ENCODE peak calls at places on chromosomes 4 and X, in four cellular contexts. C is OCI-LY7, J is activated B cell treated with CpG ODN at 0.5 μM for 24 hours, K is breast epithelium. L is an unnamed sample.

GRCh38 chr4:70992354-70992753 is 1.1 kb upstream of the DCK start:
- DNase-seq in C (peak), J (no peak), K (no peak), L (no peak)

GRCh38 chrX:44223150-44223549 is 120.3 kb downstream of the EFHC2 start:
- DNase-seq in K (no peak), C (no peak), J (no peak), L (no peak)

GRCh38 chr4:119656342-119656741 is 27.7 kb upstream of the PDE5A start:
- DNase-seq in C (no peak), K (no peak), J (no peak), L (no peak)

GRCh38 chr4:1182313-1182712 is 9.9 kb upstream of the SPON2 start:
- DNase-seq in J (no peak), C (no peak), K (no peak), L (no peak)

GRCh38 chr4:136336479-136336878 is 1195.8 kb downstream of the PCDH18 start:
- DNase-seq in K (no peak), J (no peak), C (no peak), L (no peak)

GRCh38 chrX:150201391-150201790 is 161.7 kb upstream of the MAMLD1 start:
- DNase-seq in C (no peak), J (no peak), K (no peak), L (no peak)

GRCh38 chr4:165207016-165207430 is 338 bp upstream of the KLHL2 start:
- DNase-seq in C (peak), K (no peak), J (no peak), L (no peak)

GRCh38 chr4:47315346-47315745 is 148.2 kb downstream of the COMMD8 start:
- DNase-seq in J (no peak), C (no peak), K (no peak), L (no peak)

GRCh38 chr4:121376541-121376940 is 4.3 kb downstream of the QRFPR start:
- DNase-seq in C (no peak), K (no peak), J (no peak), L (no peak)

GRCh38 chr4:72112514-72113156 is 80.8 kb downstream of the NPFFR2 start:
- DNase-seq in K (no peak), J (no peak), C (no peak), L (no peak)

GRCh38 chrX:123201720-123202119 is 17.6 kb downstream of the GRIA3 start:
- DNase-seq in C (no peak), J (no peak), K (no peak), L (no peak)

GRCh38 chr4:2824329-2825183 is 19.1 kb upstream of the ADD1 start:
- DNase-seq in K (no peak), C (no peak), J (peak), L (no peak)

GRCh38 chr4:93791570-93792195 is 36.9 kb upstream of the ATOH1 start:
- DNase-seq in C (peak), K (no peak), J (no peak), L (no peak)

GRCh38 chr4:55398461-55398860 is 2.7 kb downstream of the TMEM165 start:
- DNase-seq in K (no peak), J (no peak), C (no peak), L (no peak)

GRCh38 chr4:55381502-55381901 is 14.3 kb upstream of the TMEM165 start:
- DNase-seq in J (no peak), K (no peak), C (no peak), L (no peak)

GRCh38 chrX:9525511-9526248 is 60.8 kb downstream of the TBL1X start:
- DNase-seq in J (no peak), K (no peak), C (peak), L (no peak)

GRCh38 chrX:65644621-65645287 is 22.7 kb upstream of the MSN start:
- DNase-seq in K (peak), J (no peak), C (no peak), L (no peak)

GRCh38 chr4:189785257-189785656 is 155.4 kb upstream of the FRG1 start:
- DNase-seq in K (no peak), J (no peak), C (no peak), L (no peak)

GRCh38 chr4:164383187-164384181 is 370.4 kb upstream of the SMIM31 start:
- DNase-seq in J (no peak), K (no peak), C (no peak), L (no peak)

GRCh38 chr4:5749568-5749967 is 38.6 kb downstream of the EVC start:
- DNase-seq in C (no peak), J (no peak), K (no peak), L (no peak)

GRCh38 chrX:95885074-95885473 is 799.6 kb upstream of the DIAPH2 start:
- DNase-seq in J (no peak), C (no peak), K (no peak), L (no peak)

GRCh38 chr4:65868096-65868824 is 198.0 kb upstream of the EPHA5 start:
- DNase-seq in C (no peak), J (no peak), K (no peak), L (no peak)

GRCh38 chrX:97199501-97199900 is 315.8 kb downstream of the RPA4 start:
- DNase-seq in K (no peak), J (no peak), C (no peak), L (no peak)

GRCh38 chr4:108247511-108248088 is 78.9 kb upstream of the LEF1 start:
- DNase-seq in J (no peak), K (no peak), C (no peak), L (no peak)

GRCh38 chr4:59484948-59485347 is 1715.2 kb upstream of the ADGRL3 start:
- DNase-seq in K (no peak), J (no peak), C (no peak), L (no peak)

GRCh38 chr4:2076908-2077534 is 17.9 kb downstream of the NAT8L start:
- DNase-seq in J (no peak), C (no peak), K (peak), L (no peak)

GRCh38 chrX:23668335-23668734 is 1.0 kb downstream of the PRDX4 start:
- DNase-seq in J (no peak), K (no peak), C (no peak), L (no peak)

GRCh38 chr4:73139991-73140390 is 70.5 kb upstream of the COX18 start:
- DNase-seq in J (no peak), K (no peak), C (no peak), L (no peak)

GRCh38 chr4:37588150-37588549 is 98.0 kb downstream of the RELL1 start:
- DNase-seq in K (no peak), J (no peak), C (no peak), L (no peak)

GRCh38 chr4:23932935-23933334 is 43.1 kb upstream of the PPARGC1A start:
- DNase-seq in C (no peak), J (no peak), K (no peak), L (no peak)

GRCh38 chr4:27442146-27442545 is 581.5 kb downstream of the STIM2 start:
- DNase-seq in C (no peak), J (no peak), K (no peak), L (no peak)

GRCh38 chr4:98613453-98614075 is 44.8 kb downstream of the TSPAN5 start:
- DNase-seq in C (no peak), J (no peak), K (no peak), L (no peak)

GRCh38 chrX:68462653-68463052 is 29.4 kb upstream of the OPHN1 start:
- DNase-seq in J (no peak), C (peak), K (no peak), L (no peak)

GRCh38 chrX:108165349-108166111 is 74.0 kb downstream of the ATG4A start:
- DNase-seq in K (no peak), C (no peak), J (no peak), L (no peak)

GRCh38 chr4:189769131-189769530 is 171.5 kb upstream of the FRG1 start:
- DNase-seq in J (no peak), K (no peak), C (no peak), L (no peak)

DNA sequence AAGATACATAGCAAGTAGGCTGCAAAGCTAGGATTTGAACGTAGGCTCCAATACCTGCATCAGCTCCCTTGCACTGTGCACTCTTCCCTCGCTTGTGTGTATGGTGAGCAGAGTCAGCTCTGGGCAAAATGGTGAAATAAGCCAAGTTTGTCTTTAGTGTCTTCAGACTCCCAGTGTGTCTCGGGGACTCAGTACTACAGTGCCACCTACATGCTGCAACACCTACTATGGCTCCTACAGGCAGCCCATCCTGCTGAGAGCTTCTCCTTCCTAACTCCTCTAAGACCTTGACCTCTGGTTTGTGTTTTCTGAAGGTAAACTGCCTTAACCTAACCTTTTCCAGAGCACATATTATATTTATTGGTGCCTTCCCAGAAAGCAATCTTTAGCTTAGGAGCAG is 42.5 kb downstream of the RTL9 start:
- DNase-seq in J (no peak), K (no peak), C (peak), L (no peak)
- TF ChIP-seq CTCF in J (no peak), K (no peak), C (peak), L (no peak)

GRCh38 chr4:41410049-41410448 is 127.9 kb upstream of the LIMCH1 start:
- DNase-seq in J (no peak), K (no peak), C (no peak), L (no peak)

GRCh38 chr4:41400296-41400695 is 137.7 kb upstream of the LIMCH1 start:
- DNase-seq in J (no peak), K (no peak), C (no peak), L (no peak)

GRCh38 chr4:41405464-41405863 is 132.5 kb upstream of the LIMCH1 start:
- DNase-seq in J (no peak), K (no peak), C (no peak), L (no peak)

GRCh38 chr4:41409095-41409494 is 128.9 kb upstream of the LIMCH1 start:
- DNase-seq in K (no peak), C (no peak), J (no peak), L (no peak)

DNA sequence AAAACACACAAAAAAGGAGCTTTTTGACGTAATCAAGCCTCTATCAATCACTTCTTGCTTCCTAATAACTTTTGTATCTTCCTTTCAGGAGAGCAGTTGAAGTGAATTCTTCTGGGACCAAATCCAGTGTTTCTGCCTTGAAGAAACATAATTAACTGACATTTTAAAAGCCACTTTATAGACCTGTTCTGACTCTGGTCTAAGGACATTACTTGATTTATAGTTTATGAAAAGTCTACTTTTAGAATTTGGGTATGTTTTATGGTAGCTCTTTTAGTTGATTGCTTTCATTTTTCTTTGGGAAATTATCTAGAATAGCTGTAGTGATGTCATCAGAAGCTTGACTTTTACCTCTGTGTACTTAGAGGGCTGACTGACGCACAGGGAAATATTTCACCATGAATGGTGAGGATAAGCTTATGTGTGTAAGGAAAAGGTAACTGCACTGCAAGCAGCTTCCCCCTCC is 131.9 kb upstream of the LIMCH1 start:
- DNase-seq in C (no peak), J (no peak), K (no peak), L (no peak)
- TF ChIP-seq CTCF in C (no peak), J (no peak), K (no peak), L (no peak)

GRCh38 chr4:153346563-153346962 is 2.1 kb downstream of the MND1 start:
- DNase-seq in K (no peak), C (peak), J (no peak), L (no peak)

GRCh38 chr4:153346031-153346430 is 1.5 kb downstream of the MND1 start:
- DNase-seq in K (no peak), J (no peak), C (peak), L (no peak)

GRCh38 chr4:153342751-153343552 is 1.5 kb upstream of the MND1 start:
- DNase-seq in K (no peak), C (peak), J (no peak), L (no peak)

GRCh38 chr4:153345011-153345981 is 808 bp downstream of the MND1 start:
- DNase-seq in K (no peak), J (peak), C (peak), L (peak)

GRCh38 chr4:153344131-153345010 is at the start of gene MND1:
- DNase-seq in C (peak), J (peak), K (peak), L (peak)
- TF ChIP-seq CTCF in C (peak), J (peak), K (peak), L (peak)

GRCh38 chr4:56627375-56627774 is 53.7 kb downstream of the HOPX start:
- DNase-seq in K (no peak), C (no peak), J (no peak), L (no peak)

GRCh38 chr4:56627985-56628384 is 53.1 kb downstream of the HOPX start:
- DNase-seq in K (no peak), C (no peak), J (no peak), L (no peak)

GRCh38 chr4:56626420-56626819 is 54.7 kb downstream of the HOPX start:
- DNase-seq in C (no peak), K (no peak), J (no peak), L (no peak)

GRCh38 chr4:56628592-56628991 is 52.5 kb downstream of the HOPX start:
- DNase-seq in C (no peak), J (no peak), K (no peak), L (no peak)

DNA sequence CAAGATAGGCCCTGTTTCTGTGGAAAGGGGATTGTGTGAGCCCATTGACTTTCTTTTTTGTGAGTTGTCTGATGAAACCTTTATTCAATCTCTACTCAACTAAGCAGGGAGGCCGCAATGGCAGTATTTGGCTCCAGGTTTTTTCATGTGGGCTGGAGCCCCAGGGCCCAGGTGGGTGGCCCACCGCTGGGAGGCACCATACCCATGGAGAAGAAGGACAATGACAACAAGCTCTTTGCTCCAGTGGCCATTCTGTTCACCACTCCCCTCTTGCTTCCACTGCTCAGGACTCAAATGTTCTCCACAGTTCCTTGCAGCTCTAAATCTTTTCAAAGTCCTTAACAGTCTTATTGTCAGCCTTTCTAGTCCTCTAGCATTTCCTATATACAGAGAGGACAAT is 54.1 kb downstream of the HOPX start:
- DNase-seq in C (no peak), J (no peak), K (no peak), L (no peak)
- TF ChIP-seq CTCF in C (peak), J (no peak), K (no peak), L (no peak)

GRCh38 chrX:76420237-76420636 is 7.3 kb upstream of the MAGEE1 start:
- DNase-seq in K (no peak), C (peak), J (no peak), L (no peak)
- TF ChIP-seq CTCF in K (no peak), C (peak), J (no peak), L (peak)

DNA sequence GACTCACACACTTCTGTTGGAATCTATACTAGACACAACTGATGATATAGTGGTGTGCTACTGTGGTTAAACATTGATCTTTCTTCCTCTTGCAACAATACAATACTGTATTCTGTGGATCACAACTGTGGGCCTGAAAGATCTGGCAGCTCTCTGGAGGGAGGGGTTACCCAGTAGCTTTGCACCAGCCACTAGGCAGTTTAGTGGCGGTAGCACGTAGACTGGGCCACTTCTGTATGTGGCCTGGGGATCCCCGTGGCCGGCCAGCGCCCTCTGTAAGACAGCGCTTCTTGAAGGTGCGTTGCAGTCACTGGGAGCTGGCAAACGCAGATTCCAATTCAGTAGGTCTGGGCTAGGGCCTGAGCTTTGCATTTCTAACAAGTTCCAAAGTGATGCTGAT is 168.6 kb downstream of the MGST2 start:
- DNase-seq in C (no peak), K (no peak), J (no peak), L (no peak)
- TF ChIP-seq CTCF in C (no peak), K (no peak), J (no peak), L (no peak)

DNA sequence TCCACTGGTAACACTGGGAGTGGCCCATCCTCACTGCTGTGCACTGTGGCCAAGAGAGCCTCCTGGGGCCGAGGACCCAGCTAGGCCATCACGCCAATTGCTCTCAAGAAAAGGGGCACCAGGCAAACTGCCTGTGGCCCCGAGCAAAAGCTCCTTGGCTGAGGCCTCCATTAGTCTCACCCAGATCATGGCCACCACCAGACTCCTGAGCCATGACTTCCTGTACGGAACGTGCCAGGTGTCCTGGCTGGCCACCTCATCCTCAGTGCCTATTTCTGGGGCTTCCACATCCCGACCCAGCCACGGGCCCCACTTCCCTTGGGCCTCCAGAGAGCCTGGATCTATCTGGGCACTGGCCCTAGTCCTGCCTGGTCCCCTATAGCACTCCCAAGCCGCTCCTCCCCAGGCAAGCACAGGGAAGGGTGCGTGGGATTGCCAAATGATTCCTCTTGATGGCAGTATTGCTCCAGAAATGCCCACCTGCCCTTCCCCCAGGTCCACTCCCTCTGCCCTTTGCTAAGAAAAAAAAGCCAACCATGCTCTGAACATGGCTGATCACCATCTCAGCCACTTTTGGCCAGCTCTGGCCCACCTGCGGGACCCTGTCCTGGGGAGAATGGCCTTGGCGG is 212.6 kb upstream of the AGTR2 start:
- DNase-seq in K (no peak), J (no peak), C (no peak), L (no peak)
- TF ChIP-seq CTCF in K (no peak), J (no peak), C (no peak), L (no peak)

DNA sequence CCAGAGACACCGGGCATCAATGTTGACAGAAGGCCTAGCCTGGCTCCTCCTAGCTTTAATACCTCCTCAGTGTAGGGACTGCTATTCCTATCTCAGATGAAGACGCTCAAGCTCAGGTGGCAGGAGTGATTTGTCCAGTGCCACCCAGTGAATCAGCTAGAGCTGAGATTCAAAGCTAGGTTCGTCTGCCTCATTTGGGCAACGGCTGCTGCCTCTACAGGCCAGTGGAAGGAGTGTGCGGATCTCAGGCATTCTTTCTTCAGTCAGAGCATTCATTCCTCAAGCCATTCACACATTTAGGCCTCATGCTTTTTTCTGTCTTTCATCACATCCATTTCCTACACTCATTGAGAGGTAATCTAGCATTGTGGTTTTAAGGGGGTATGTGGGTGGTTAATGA is 7.3 kb downstream of the TSR2 start:
- DNase-seq in J (no peak), C (no peak), K (no peak), L (no peak)
- TF ChIP-seq CTCF in J (no peak), C (peak), K (no peak), L (no peak)

L was measured in natural killer cell.